ENCODE peak calls at places on chromosomes 7 and 10, in eight cellular contexts. F, T, X, I, M, W, C and E are unnamed samples.

GRCh38 chr10:133218891-133219290 is 11.1 kb upstream of the UTF1 start:
- DNase-seq in W (no peak), T (no peak), X (no peak), C (no peak), F (no peak), I (no peak), M (no peak), E (peak; percentile 72)

GRCh38 chr7:44261239-44261638 is 60.5 kb downstream of the YKT6 start:
- DNase-seq in M (peak; percentile 50), X (no peak), F (no peak), I (no peak), W (no peak), C (no peak), T (no peak), E (peak; percentile 54)

GRCh38 chr10:84452006-84452405 is 123.6 kb downstream of the CCSER2 start:
- DNase-seq in T (no peak), C (peak; percentile 57), W (no peak), I (no peak), X (no peak), M (no peak), F (no peak), E (no peak)

GRCh38 chr10:70699659-70700174 is 27.4 kb downstream of the ADAMTS14 start:
- DNase-seq in X (peak; percentile 53), M (no peak), I (no peak), T (no peak), W (no peak), C (no peak), F (no peak), E (peak; percentile 72)

GRCh38 chr10:97547889-97548485 is 24.6 kb upstream of the ANKRD2 start:
- DNase-seq in F (no peak), T (no peak), W (no peak), C (peak; percentile 38), I (no peak), M (no peak), X (no peak), E (no peak)

GRCh38 chr10:15853800-15854199 is 6.5 kb downstream of the MINDY3 start:
- DNase-seq in T (no peak), W (no peak), F (no peak), C (no peak), I (no peak), X (no peak), M (no peak), E (no peak)

GRCh38 chr10:124744047-124744687 is at the start of gene FAM53B:
- DNase-seq in W (peak; percentile 88), F (peak; percentile 86), I (peak; percentile 70), M (peak; percentile 86), X (peak; percentile 92), C (peak; percentile 95), T (peak; percentile 34), E (peak; percentile 95)

GRCh38 chr10:78199019-78199418 is 165.4 kb downstream of the RPS24 start:
- DNase-seq in I (no peak), C (no peak), F (no peak), M (no peak), X (no peak), W (no peak), T (no peak), E (no peak)

GRCh38 chr10:91415816-91416215 is 5.7 kb downstream of the HECTD2 start:
- DNase-seq in X (no peak), F (no peak), I (no peak), C (peak; percentile 18), M (no peak), W (no peak), T (no peak), E (no peak)

GRCh38 chr7:106621393-106622132 is 39.4 kb downstream of the CCDC71L start:
- DNase-seq in I (no peak), F (no peak), X (no peak), M (no peak), C (no peak), W (no peak), T (no peak), E (no peak)

GRCh38 chr10:100186253-100186780 is 488 bp upstream of the ERLIN1 start:
- DNase-seq in M (no peak), T (peak; percentile 56), X (peak; percentile 38), I (no peak), C (peak; percentile 73), W (peak; percentile 68), F (no peak), E (peak; percentile 47)

GRCh38 chr7:40232242-40232929 is 97.6 kb downstream of the SUGCT start:
- DNase-seq in I (no peak), F (peak; percentile 53), X (peak; percentile 57), W (no peak), C (peak; percentile 82), T (peak; percentile 49), M (peak; percentile 34), E (no peak)

GRCh38 chr10:66931340-66931948 is 5.6 kb downstream of the LRRTM3 start:
- DNase-seq in F (peak; percentile 49), W (no peak), C (peak; percentile 62), X (peak; percentile 23), M (no peak), I (no peak), T (peak; percentile 56), E (peak; percentile 16)

GRCh38 chr10:66836057-66836456 is 89.8 kb upstream of the LRRTM3 start:
- DNase-seq in F (no peak), C (peak; percentile 23), T (peak; percentile 83), M (no peak), X (no peak), I (no peak), W (no peak), E (no peak)

GRCh38 chr10:86303626-86304025 is 63.0 kb downstream of the GRID1 start:
- DNase-seq in M (no peak), C (no peak), I (no peak), F (no peak), W (peak; percentile 17), T (no peak), X (no peak), E (no peak)

GRCh38 chr7:154863766-154864530 is 139.0 kb downstream of the PAXIP1 start:
- DNase-seq in C (no peak), I (no peak), T (no peak), X (peak; percentile 34), M (no peak), W (peak; percentile 29), F (no peak), E (no peak)

GRCh38 chr7:158110661-158111555 is 476.7 kb downstream of the PTPRN2 start:
- DNase-seq in T (no peak), M (no peak), C (no peak), W (no peak), F (no peak), I (no peak), X (peak; percentile 80), E (peak; percentile 88)

GRCh38 chr7:129458171-129458570 is 23.9 kb downstream of the STRIP2 start:
- DNase-seq in X (no peak), C (no peak), T (no peak), M (no peak), I (no peak), F (no peak), W (no peak), E (no peak)
- H3K36me3 ChIP-seq in X (peaks cover 33% of the 10 kb centered on the region), C (no peaks in the 10 kb centered on the region), T (peaks cover 26% of the 10 kb centered on the region), M (peaks cover 2% of the 10 kb centered on the region), I (no peaks in the 10 kb centered on the region), F (no peaks in the 10 kb centered on the region), W (no peaks in the 10 kb centered on the region), E (peaks cover 19% of the 10 kb centered on the region)

GRCh38 chr7:96713037-96713436 is 3.4 kb upstream of the SEM1 start:
- DNase-seq in I (no peak), T (no peak), F (no peak), M (no peak), X (no peak), C (no peak), W (no peak), E (no peak)

GRCh38 chr7:96708872-96709271 is 774 bp downstream of the SEM1 start:
- DNase-seq in F (no peak), W (no peak), T (no peak), C (no peak), M (no peak), I (no peak), X (no peak), E (no peak)

GRCh38 chr7:96709381-96710228 is at the start of gene SEM1:
- DNase-seq in W (peak; percentile 91), F (peak; percentile 76), T (peak; percentile 78), X (peak; percentile 86), C (peak; percentile 94), M (peak; percentile 80), I (peak; percentile 68), E (peak; percentile 54)

GRCh38 chr7:96707901-96708774 is 1.5 kb downstream of the SEM1 start:
- DNase-seq in X (no peak), C (no peak), F (peak; percentile 6), I (no peak), T (no peak), W (no peak), M (no peak), E (no peak)

DNA sequence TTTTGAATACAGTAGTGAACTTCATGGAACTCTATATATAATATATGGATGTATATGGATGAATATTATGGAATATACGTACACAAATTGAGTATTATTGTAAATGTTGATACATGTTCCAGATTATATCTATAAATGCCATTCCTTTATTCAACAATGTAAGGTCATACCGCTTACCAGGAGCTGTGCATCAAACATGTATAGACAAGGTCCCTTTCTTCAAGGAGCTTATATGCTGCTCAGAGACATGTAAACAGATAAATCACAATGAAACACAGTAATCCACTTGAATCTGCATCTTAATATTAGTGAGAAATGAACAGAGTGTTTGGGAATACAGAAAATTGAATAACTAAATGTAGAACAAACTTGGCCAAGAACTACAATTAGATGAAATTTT is 898 bp upstream of the SEM1 start:
- DNase-seq in C (no peak), T (peak; percentile 62), M (no peak), W (no peak), I (no peak), F (no peak), X (no peak), E (no peak)
- H3K4me3 ChIP-seq in C (no peak overlapping the region), T (no peak overlapping the region), M (no peak overlapping the region), W (no peak overlapping the region), I (no peak overlapping the region), F (peak overlapping the region; percentile 95), X (no peak overlapping the region), E (no peak overlapping the region)

DNA sequence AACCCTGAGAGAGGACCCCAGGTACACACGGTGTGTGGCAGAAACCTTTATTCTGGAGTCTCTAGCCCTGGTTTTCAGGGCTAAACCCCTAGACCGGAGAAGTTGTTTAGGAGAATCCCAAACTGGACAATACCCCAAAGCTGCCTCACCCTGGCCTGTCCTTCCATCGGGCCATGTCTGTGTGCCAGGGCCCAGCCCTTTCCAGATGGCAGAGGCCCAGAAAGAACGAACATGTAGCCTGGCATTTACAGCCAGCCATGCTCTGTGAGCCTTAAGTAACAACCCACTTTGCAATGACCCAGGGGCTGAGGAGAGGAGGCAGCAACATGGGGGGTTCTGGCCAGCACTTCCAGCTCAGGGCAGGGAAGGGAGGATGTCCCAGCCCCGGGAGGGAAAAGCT is 142.1 kb downstream of the NEURL1 start:
- DNase-seq in I (no peak), C (no peak), W (no peak), T (no peak), F (no peak), X (no peak), M (no peak), E (no peak)
- H3K36me3 ChIP-seq in I (no peaks in the 10 kb centered on the region), C (no peaks in the 10 kb centered on the region), W (peaks cover 10% of the 10 kb centered on the region), T (peaks cover 14% of the 10 kb centered on the region), F (peaks cover 3% of the 10 kb centered on the region), X (no peaks in the 10 kb centered on the region), M (peaks cover 10% of the 10 kb centered on the region), E (no peaks in the 10 kb centered on the region)

DNA sequence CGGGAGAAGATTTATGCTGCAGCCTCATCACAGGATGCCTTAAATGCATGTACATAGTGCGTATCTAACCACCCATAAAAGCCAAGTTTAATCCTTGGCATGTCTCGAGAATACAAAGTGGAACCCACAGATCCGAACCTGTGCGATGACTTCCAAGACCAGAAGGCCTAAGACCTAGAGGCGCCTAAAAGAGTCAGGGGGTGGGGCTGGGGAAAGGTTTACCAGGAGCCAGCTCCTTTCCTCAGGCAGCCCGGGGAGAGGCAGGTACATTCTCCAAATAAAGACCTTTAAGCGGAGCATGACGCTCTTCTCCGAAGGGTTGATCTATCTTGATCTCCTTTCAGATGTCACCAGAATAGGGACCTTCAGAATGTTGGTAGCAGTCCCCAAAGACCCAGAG is 9.7 kb downstream of the SP8 start:
- DNase-seq in M (no peak), C (no peak), W (no peak), I (no peak), X (no peak), F (no peak), T (no peak), E (peak; percentile 63)
- H3K4me3 ChIP-seq in M (no peak overlapping the region), C (no peak overlapping the region), W (no peak overlapping the region), I (no peak overlapping the region), X (no peak overlapping the region), F (no peak overlapping the region), T (no peak overlapping the region), E (peak overlapping the region; percentile 4)